ENCODE peak calls at places on chromosomes 11 and 22, in four cellular contexts. One of them, this sample, is unnamed.

GRCh38 chr11:63811522-63811921 is 1.7 kb upstream of the SPINDOC start:
- DNase-seq in GM23338: no peak
- DNase-seq in spleen: no peak
- DNase-seq in head of caudate nucleus: no peak
- DNase-seq in this sample: no peak

GRCh38 chr11:15114501-15115475 is at the start of gene INSC:
- DNase-seq in GM23338: peak
- DNase-seq in spleen: no peak
- DNase-seq in head of caudate nucleus: peak
- DNase-seq in this sample: no peak

GRCh38 chr11:65422633-65423515 is at the start of gene NEAT1:
- DNase-seq in GM23338: peak
- DNase-seq in spleen: peak
- DNase-seq in head of caudate nucleus: peak
- DNase-seq in this sample: peak

GRCh38 chr11:2234963-2235362 is 35.4 kb downstream of the ASCL2 start:
- DNase-seq in GM23338: peak
- DNase-seq in spleen: peak
- DNase-seq in head of caudate nucleus: no peak
- DNase-seq in this sample: no peak

GRCh38 chr22:19477321-19478085 is 1.5 kb downstream of the UFD1 start:
- DNase-seq in GM23338: no peak
- DNase-seq in spleen: no peak
- DNase-seq in head of caudate nucleus: no peak
- DNase-seq in this sample: no peak

GRCh38 chr11:65915821-65916251 is 3.0 kb downstream of the C11orf68 start:
- DNase-seq in GM23338: peak
- DNase-seq in spleen: peak
- DNase-seq in head of caudate nucleus: peak
- DNase-seq in this sample: peak

GRCh38 chr22:39080993-39081513 is 4.0 kb downstream of the APOBEC3G start:
- DNase-seq in GM23338: no peak
- DNase-seq in spleen: peak
- DNase-seq in head of caudate nucleus: no peak
- DNase-seq in this sample: no peak

GRCh38 chr22:49282596-49282995 is 545.1 kb downstream of the BRD1 start:
- DNase-seq in GM23338: no peak
- DNase-seq in spleen: no peak
- DNase-seq in head of caudate nucleus: no peak
- DNase-seq in this sample: no peak

GRCh38 chr11:72314600-72315386 is 70.8 kb upstream of the PHOX2A start:
- DNase-seq in GM23338: peak
- DNase-seq in spleen: no peak
- DNase-seq in head of caudate nucleus: no peak
- DNase-seq in this sample: no peak

GRCh38 chr11:121700968-121701367 is 248.2 kb upstream of the SORL1-AS1 start:
- DNase-seq in GM23338: no peak
- DNase-seq in spleen: no peak
- DNase-seq in head of caudate nucleus: no peak
- DNase-seq in this sample: no peak

GRCh38 chr11:23769214-23769613 is 727.6 kb upstream of the LUZP2 start:
- DNase-seq in GM23338: peak
- DNase-seq in spleen: no peak
- DNase-seq in head of caudate nucleus: no peak
- DNase-seq in this sample: no peak

GRCh38 chr11:20688761-20689160 is 19.4 kb downstream of the NELL1 start:
- DNase-seq in GM23338: no peak
- DNase-seq in spleen: no peak
- DNase-seq in head of caudate nucleus: no peak
- DNase-seq in this sample: no peak

GRCh38 chr11:12694182-12694531 is 19.9 kb downstream of the TEAD1 start:
- DNase-seq in GM23338: peak
- DNase-seq in spleen: no peak
- DNase-seq in head of caudate nucleus: no peak
- DNase-seq in this sample: no peak

GRCh38 chr11:35478411-35479139 is 46.8 kb downstream of the PAMR1 start:
- DNase-seq in GM23338: no peak
- DNase-seq in spleen: no peak
- DNase-seq in head of caudate nucleus: peak
- DNase-seq in this sample: no peak

GRCh38 chr22:37647928-37648327 is 8.5 kb downstream of the SH3BP1 start:
- DNase-seq in GM23338: no peak
- DNase-seq in spleen: no peak
- DNase-seq in head of caudate nucleus: no peak
- DNase-seq in this sample: no peak

GRCh38 chr11:1756024-1756561 is 5.7 kb upstream of the IFITM10 start:
- DNase-seq in GM23338: no peak
- DNase-seq in spleen: peak
- DNase-seq in head of caudate nucleus: no peak
- DNase-seq in this sample: no peak

GRCh38 chr11:73195191-73196007 is 22.7 kb upstream of the P2RY2 start:
- DNase-seq in GM23338: no peak
- DNase-seq in spleen: no peak
- DNase-seq in head of caudate nucleus: no peak
- DNase-seq in this sample: no peak

GRCh38 chr11:79461144-79461543 is 20.3 kb upstream of the TENM4 start:
- DNase-seq in GM23338: peak
- DNase-seq in spleen: no peak
- DNase-seq in head of caudate nucleus: peak
- DNase-seq in this sample: no peak

GRCh38 chr11:24496371-24496727 is 504 bp upstream of the LUZP2 start:
- DNase-seq in GM23338: peak
- DNase-seq in spleen: no peak
- DNase-seq in head of caudate nucleus: no peak
- DNase-seq in this sample: no peak

GRCh38 chr11:12110714-12111481 is 508 bp downstream of the MICAL2 start:
- DNase-seq in GM23338: peak
- DNase-seq in spleen: peak
- DNase-seq in head of caudate nucleus: peak
- DNase-seq in this sample: no peak

GRCh38 chr11:76325149-76325548 is 55.8 kb downstream of the THAP12 start:
- DNase-seq in GM23338: no peak
- DNase-seq in spleen: no peak
- DNase-seq in head of caudate nucleus: no peak
- DNase-seq in this sample: no peak

GRCh38 chr22:36333632-36334031 is 54.1 kb downstream of the MYH9 start:
- DNase-seq in GM23338: no peak
- DNase-seq in spleen: no peak
- DNase-seq in head of caudate nucleus: no peak
- DNase-seq in this sample: no peak

GRCh38 chr11:61183645-61184044 is 19.7 kb upstream of the PGA3 start:
- DNase-seq in GM23338: no peak
- DNase-seq in spleen: no peak
- DNase-seq in head of caudate nucleus: no peak
- DNase-seq in this sample: no peak

GRCh38 chr11:72614381-72614780 is 59.8 kb downstream of the PDE2A start:
- DNase-seq in GM23338: no peak
- DNase-seq in spleen: no peak
- DNase-seq in head of caudate nucleus: no peak
- DNase-seq in this sample: no peak

This sample was measured in nucleus accumbens.